ENCODE peak calls at places on chromosomes 5 and 9, in six cellular contexts. One of them, this sample, is unnamed.

GRCh38 chr5:158979749-158980521 is 119.8 kb downstream of the EBF1 start:
- DNase-seq in adrenal gland: peak; percentile 31
- DNase-seq in upper lobe of right lung: no peak
- DNase-seq in ovary: peak; percentile 77
- DNase-seq in astrocyte: peak; percentile 49
- DNase-seq in thoracic aorta: no peak
- DNase-seq in this sample: peak; percentile 81

GRCh38 chr9:6354072-6354686 is 26.0 kb downstream of the TPD52L3 start:
- DNase-seq in upper lobe of right lung: no peak
- DNase-seq in ovary: no peak
- DNase-seq in adrenal gland: peak; percentile 29
- DNase-seq in thoracic aorta: no peak
- DNase-seq in astrocyte: peak; percentile 60
- DNase-seq in this sample: no peak

GRCh38 chr5:93644760-93645159 is 61.7 kb downstream of the NR2F1 start:
- DNase-seq in astrocyte: no peak
- DNase-seq in thoracic aorta: no peak
- DNase-seq in adrenal gland: no peak
- DNase-seq in ovary: no peak
- DNase-seq in upper lobe of right lung: no peak
- DNase-seq in this sample: no peak

GRCh38 chr5:42718591-42718990 is 38.0 kb upstream of the CCDC152 start:
- DNase-seq in adrenal gland: no peak
- DNase-seq in ovary: no peak
- DNase-seq in thoracic aorta: no peak
- DNase-seq in upper lobe of right lung: no peak
- DNase-seq in astrocyte: peak; percentile 56
- DNase-seq in this sample: no peak

GRCh38 chr9:70832487-70832886 is 288.9 kb downstream of the TRPM3 start:
- DNase-seq in thoracic aorta: no peak
- DNase-seq in astrocyte: no peak
- DNase-seq in ovary: no peak
- DNase-seq in adrenal gland: no peak
- DNase-seq in upper lobe of right lung: no peak
- DNase-seq in this sample: no peak

GRCh38 chr9:115845648-115846312 is 307.8 kb upstream of the PAPPA start:
- DNase-seq in adrenal gland: no peak
- DNase-seq in astrocyte: peak; percentile 63
- DNase-seq in ovary: no peak
- DNase-seq in thoracic aorta: no peak
- DNase-seq in upper lobe of right lung: no peak
- DNase-seq in this sample: no peak

GRCh38 chr5:58016329-58016728 is 443.6 kb downstream of the PLK2 start:
- DNase-seq in ovary: no peak
- DNase-seq in astrocyte: peak; percentile 55
- DNase-seq in thoracic aorta: no peak
- DNase-seq in upper lobe of right lung: no peak
- DNase-seq in adrenal gland: no peak
- DNase-seq in this sample: no peak

GRCh38 chr9:88745281-88746001 is 210.5 kb downstream of the NXNL2 start:
- DNase-seq in ovary: no peak
- DNase-seq in adrenal gland: no peak
- DNase-seq in thoracic aorta: no peak
- DNase-seq in upper lobe of right lung: no peak
- DNase-seq in astrocyte: peak; percentile 47
- DNase-seq in this sample: no peak

GRCh38 chr5:127442085-127442484 is 75.4 kb upstream of the PRRC1 start:
- DNase-seq in ovary: no peak
- DNase-seq in astrocyte: peak; percentile 4
- DNase-seq in adrenal gland: no peak
- DNase-seq in thoracic aorta: no peak
- DNase-seq in upper lobe of right lung: no peak
- DNase-seq in this sample: no peak

GRCh38 chr9:88596376-88596775 is 61.4 kb downstream of the NXNL2 start:
- DNase-seq in thoracic aorta: no peak
- DNase-seq in adrenal gland: no peak
- DNase-seq in ovary: no peak
- DNase-seq in astrocyte: no peak
- DNase-seq in upper lobe of right lung: no peak
- DNase-seq in this sample: no peak

GRCh38 chr5:177100714-177101121 is 14.0 kb downstream of the FGFR4 start:
- DNase-seq in thoracic aorta: no peak
- DNase-seq in ovary: no peak
- DNase-seq in upper lobe of right lung: no peak
- DNase-seq in adrenal gland: no peak
- DNase-seq in astrocyte: no peak
- DNase-seq in this sample: no peak

GRCh38 chr5:96855041-96855872 is 21.0 kb upstream of the ERAP2 start:
- DNase-seq in adrenal gland: no peak
- DNase-seq in astrocyte: peak; percentile 76
- DNase-seq in upper lobe of right lung: no peak
- DNase-seq in ovary: no peak
- DNase-seq in thoracic aorta: no peak
- DNase-seq in this sample: no peak

GRCh38 chr5:107321906-107322305 is 348.8 kb downstream of the EFNA5 start:
- DNase-seq in thoracic aorta: no peak
- DNase-seq in adrenal gland: no peak
- DNase-seq in ovary: no peak
- DNase-seq in upper lobe of right lung: no peak
- DNase-seq in astrocyte: no peak
- DNase-seq in this sample: no peak

GRCh38 chr9:8457050-8457449 is 657.5 kb upstream of the DMAC1 start:
- DNase-seq in astrocyte: no peak
- DNase-seq in upper lobe of right lung: no peak
- DNase-seq in ovary: no peak
- DNase-seq in thoracic aorta: no peak
- DNase-seq in adrenal gland: no peak
- DNase-seq in this sample: no peak

GRCh38 chr5:16131878-16132277 is 47.7 kb downstream of the MARCHF11 start:
- DNase-seq in astrocyte: no peak
- DNase-seq in thoracic aorta: no peak
- DNase-seq in adrenal gland: no peak
- DNase-seq in upper lobe of right lung: no peak
- DNase-seq in ovary: no peak
- DNase-seq in this sample: no peak

GRCh38 chr9:14372437-14373318 is 58.7 kb upstream of the NFIB start:
- DNase-seq in astrocyte: peak; percentile 74
- DNase-seq in ovary: no peak
- DNase-seq in upper lobe of right lung: no peak
- DNase-seq in thoracic aorta: peak; percentile 30
- DNase-seq in adrenal gland: peak; percentile 63
- DNase-seq in this sample: peak; percentile 74

DNA sequence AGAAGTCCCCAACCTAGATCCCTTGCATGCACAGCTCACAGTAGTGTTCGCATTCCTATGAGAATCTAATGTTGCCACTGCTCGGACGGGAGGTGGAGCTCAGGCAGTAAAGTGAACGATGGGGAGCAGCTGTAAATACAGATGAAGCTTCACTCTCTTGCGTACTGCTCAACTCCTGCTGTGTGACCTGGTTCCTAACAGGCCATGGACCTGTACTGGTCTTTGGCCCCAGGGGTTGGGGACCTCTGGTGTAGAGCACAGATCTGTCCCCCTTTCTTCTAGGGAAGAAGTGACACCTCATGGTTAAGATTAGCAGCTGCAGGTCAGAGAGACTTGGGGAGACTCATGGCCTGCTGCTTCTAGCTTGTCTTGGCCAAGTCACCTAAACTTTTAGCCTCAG is 7.1 kb downstream of the ARHGEF28 start:
- DNase-seq in astrocyte: no peak
- DNase-seq in adrenal gland: no peak
- DNase-seq in upper lobe of right lung: no peak
- DNase-seq in ovary: no peak
- DNase-seq in thoracic aorta: no peak
- DNase-seq in this sample: no peak
- H3K27ac ChIP-seq in astrocyte: no peak overlapping the region
- H3K27ac ChIP-seq in adrenal gland: no peak overlapping the region
- H3K27ac ChIP-seq in upper lobe of right lung: no peak overlapping the region
- H3K27ac ChIP-seq in ovary: no peak overlapping the region
- H3K27ac ChIP-seq in thoracic aorta: no peak overlapping the region
- H3K27ac ChIP-seq in this sample: no peak overlapping the region

DNA sequence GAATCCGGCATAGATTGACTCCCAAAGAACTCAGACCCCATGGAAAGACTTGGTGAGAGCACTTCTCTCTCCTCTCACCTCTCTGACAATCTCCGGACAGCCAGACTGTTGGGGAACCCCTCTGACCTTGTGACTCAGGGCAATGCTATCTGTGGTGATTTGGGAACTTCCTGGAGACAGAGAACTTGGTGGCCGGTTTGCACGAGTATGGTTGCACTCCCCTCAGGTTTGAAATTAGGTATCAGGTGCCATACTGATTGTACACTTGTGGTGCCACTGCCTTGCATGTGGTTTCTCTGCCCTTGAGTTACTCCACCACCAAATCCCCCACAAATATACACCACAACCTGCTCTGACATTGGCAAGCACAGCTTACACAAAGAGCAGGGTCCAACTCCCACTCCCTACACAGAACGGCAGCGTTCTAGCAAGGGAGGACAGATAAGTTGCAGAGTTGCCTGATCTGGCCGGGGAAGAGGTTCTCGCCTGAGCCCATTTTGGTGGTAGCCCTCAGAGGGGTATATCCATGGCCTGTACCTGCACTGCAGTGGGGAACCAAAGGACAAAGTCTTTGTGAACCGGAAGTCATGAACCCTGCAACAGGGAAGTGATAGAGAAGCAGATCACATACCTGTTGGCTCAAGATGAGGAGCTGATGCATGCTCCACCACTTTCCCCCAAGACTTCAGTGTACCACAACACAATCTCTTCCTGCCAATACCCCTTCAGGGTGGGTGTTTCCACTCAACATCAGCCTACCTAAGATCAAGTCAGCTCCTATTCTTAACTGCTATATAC is 255.1 kb downstream of the MCTP1 start:
- DNase-seq in astrocyte: no peak
- DNase-seq in ovary: no peak
- DNase-seq in upper lobe of right lung: no peak
- DNase-seq in thoracic aorta: no peak
- DNase-seq in adrenal gland: no peak
- DNase-seq in this sample: no peak
- TF ChIP-seq CTCF in astrocyte: no peak
- TF ChIP-seq CTCF in ovary: no peak
- TF ChIP-seq CTCF in upper lobe of right lung: no peak
- TF ChIP-seq CTCF in thoracic aorta: no peak
- TF ChIP-seq CTCF in adrenal gland: no peak
- TF ChIP-seq CTCF in this sample: no peak

GRCh38 chr5:14472986-14473567 is 108.5 kb upstream of the OTULINL start:
- DNase-seq in upper lobe of right lung: no peak
- DNase-seq in ovary: no peak
- DNase-seq in adrenal gland: no peak
- DNase-seq in astrocyte: no peak
- DNase-seq in thoracic aorta: no peak
- DNase-seq in this sample: no peak

GRCh38 chr5:14467886-14468285 is 113.7 kb upstream of the OTULINL start:
- DNase-seq in astrocyte: peak; percentile 86
- DNase-seq in thoracic aorta: no peak
- DNase-seq in upper lobe of right lung: no peak
- DNase-seq in ovary: no peak
- DNase-seq in adrenal gland: no peak
- DNase-seq in this sample: no peak

GRCh38 chr5:14471557-14471956 is 110.0 kb upstream of the OTULINL start:
- DNase-seq in thoracic aorta: no peak
- DNase-seq in adrenal gland: no peak
- DNase-seq in ovary: no peak
- DNase-seq in astrocyte: no peak
- DNase-seq in upper lobe of right lung: no peak
- DNase-seq in this sample: no peak

GRCh38 chr5:14467251-14467650 is 114.3 kb upstream of the OTULINL start:
- DNase-seq in adrenal gland: no peak
- DNase-seq in astrocyte: no peak
- DNase-seq in thoracic aorta: no peak
- DNase-seq in upper lobe of right lung: no peak
- DNase-seq in ovary: no peak
- DNase-seq in this sample: no peak

DNA sequence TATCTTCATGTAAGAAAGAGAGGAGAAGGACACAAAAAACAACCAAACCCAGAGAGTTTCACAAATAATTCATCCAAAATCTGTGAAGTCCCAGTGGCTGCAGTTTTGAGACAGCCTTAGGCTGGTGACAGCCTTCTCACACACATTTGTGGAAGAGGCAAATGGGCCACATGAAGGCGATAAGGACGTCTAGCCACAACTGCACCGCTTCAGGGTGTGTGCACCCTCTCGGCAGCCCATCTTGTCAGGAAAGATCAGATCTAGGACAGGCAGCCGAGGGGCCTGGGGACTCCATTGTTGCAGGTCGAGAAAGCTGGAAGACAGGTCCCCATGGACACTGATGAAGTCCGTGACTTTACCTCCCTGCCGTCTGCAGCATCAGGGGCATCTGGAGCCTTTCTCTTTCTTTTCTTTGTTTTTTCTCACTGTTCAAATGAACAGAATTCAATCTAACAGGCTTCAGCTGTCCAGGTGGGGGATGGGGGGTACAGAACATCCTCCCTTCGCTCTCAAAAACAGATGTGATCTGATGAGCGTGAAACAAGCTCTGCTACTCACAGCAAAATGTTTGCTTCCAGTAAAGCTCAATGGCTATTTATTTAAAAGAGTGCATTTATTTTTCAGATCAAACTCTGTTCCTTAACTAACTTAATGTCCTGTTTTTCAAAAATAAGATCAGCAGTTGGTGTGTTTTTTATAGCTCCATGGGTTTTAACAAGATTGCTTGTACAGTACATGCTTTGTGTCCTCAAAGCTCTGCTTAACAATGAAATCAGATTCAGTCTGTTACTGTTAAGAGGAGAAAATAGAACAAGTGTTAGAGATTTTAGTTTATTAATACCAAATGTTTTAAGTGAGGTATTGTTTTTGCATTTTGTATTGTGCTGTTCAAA is 111.9 kb upstream of the OTULINL start:
- DNase-seq in thoracic aorta: no peak
- DNase-seq in ovary: no peak
- DNase-seq in adrenal gland: no peak
- DNase-seq in upper lobe of right lung: no peak
- DNase-seq in astrocyte: no peak
- DNase-seq in this sample: no peak
- H3K27ac ChIP-seq in thoracic aorta: no peak overlapping the region
- H3K27ac ChIP-seq in ovary: no peak overlapping the region
- H3K27ac ChIP-seq in adrenal gland: no peak overlapping the region
- H3K27ac ChIP-seq in upper lobe of right lung: no peak overlapping the region
- H3K27ac ChIP-seq in astrocyte: no peak overlapping the region
- H3K27ac ChIP-seq in this sample: no peak overlapping the region

DNA sequence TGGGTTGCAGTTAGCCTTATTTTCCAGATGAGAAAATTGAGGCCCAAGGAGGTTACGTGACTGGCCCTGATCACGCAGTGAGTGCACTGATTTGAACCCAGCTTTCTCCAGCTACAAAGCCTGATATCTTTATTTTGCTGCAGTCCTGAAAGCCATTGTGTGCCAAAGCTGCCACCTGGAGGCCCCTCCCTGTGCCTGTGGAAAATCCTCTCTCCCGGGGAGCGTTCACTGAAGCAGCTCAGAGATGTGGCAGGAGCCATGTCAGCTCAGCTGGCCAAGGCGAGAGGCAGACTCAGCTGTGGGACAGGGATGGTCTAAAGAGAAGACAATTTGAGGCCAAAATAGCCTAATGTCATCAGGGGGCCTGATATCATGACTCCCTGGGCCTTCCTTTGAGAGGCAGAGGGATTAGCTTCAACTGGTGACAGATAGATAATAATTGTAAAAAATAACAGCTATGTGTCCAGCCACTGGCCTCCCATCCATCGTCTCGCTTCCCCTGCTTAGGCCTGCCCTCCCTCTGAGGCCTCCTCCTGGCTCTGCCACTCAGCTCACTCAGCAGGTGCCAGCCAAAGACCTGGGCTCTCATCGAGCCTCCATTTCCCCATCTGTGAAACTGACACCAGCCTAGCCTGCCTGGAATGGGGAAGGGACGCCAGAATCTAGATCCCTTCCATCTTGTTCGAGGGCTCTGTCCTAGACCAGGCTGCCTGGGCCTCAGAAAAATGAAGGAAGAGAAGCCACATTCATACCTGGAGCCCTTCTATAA is 74.3 kb upstream of the GGTA1 start:
- DNase-seq in adrenal gland: no peak
- DNase-seq in astrocyte: no peak
- DNase-seq in thoracic aorta: no peak
- DNase-seq in upper lobe of right lung: no peak
- DNase-seq in ovary: no peak
- DNase-seq in this sample: no peak
- TF ChIP-seq CTCF in adrenal gland: peak; percentile 30
- TF ChIP-seq CTCF in astrocyte: no peak
- TF ChIP-seq CTCF in thoracic aorta: no peak
- TF ChIP-seq CTCF in upper lobe of right lung: no peak
- TF ChIP-seq CTCF in ovary: no peak
- TF ChIP-seq CTCF in this sample: no peak

This sample was measured in ascending aorta.